ENCODE peak calls at places on chromosomes 7 and 10, in six cellular contexts. A, M, O, E, S and L are unnamed samples.

GRCh38 chr10:12321641-12322040 is 27.7 kb upstream of the CAMK1D start:
- DNase-seq in A (no peak), M (no peak), O (no peak), E (no peak), S (no peak), L (no peak)

GRCh38 chr10:59905066-59905734 is 1.2 kb downstream of the CCDC6 start:
- DNase-seq in A (no peak), M (peak), O (peak), E (no peak), S (no peak), L (no peak)

GRCh38 chr7:47887016-47887640 is 61.1 kb downstream of the PKD1L1 start:
- DNase-seq in A (no peak), M (no peak), O (no peak), E (no peak), S (no peak), L (no peak)

GRCh38 chr10:17454801-17455520 is 566 bp upstream of the ST8SIA6 start:
- DNase-seq in A (no peak), M (no peak), O (no peak), E (no peak), S (no peak), L (no peak)

GRCh38 chr7:68888971-68889385 is 709.3 kb upstream of the AUTS2 start:
- DNase-seq in A (no peak), M (no peak), O (no peak), E (no peak), S (no peak), L (no peak)

GRCh38 chr7:68671046-68671445 is 927.2 kb upstream of the AUTS2 start:
- DNase-seq in A (no peak), M (no peak), O (no peak), E (no peak), S (no peak), L (no peak)

GRCh38 chr7:24700446-24701044 is 56.7 kb downstream of the GSDME start:
- DNase-seq in A (no peak), M (peak), O (no peak), E (no peak), S (no peak), L (no peak)

GRCh38 chr10:6647811-6648526 is 67.9 kb upstream of the PRKCQ start:
- DNase-seq in A (no peak), M (no peak), O (peak), E (no peak), S (peak), L (no peak)

GRCh38 chr10:493391-494148 is 195.9 kb downstream of the DIP2C start:
- DNase-seq in A (no peak), M (no peak), O (no peak), E (no peak), S (no peak), L (no peak)

GRCh38 chr10:73759512-73760115 is 15.4 kb downstream of the SEC24C start:
- DNase-seq in A (no peak), M (no peak), O (no peak), E (no peak), S (no peak), L (no peak)

GRCh38 chr10:24383681-24384106 is 174.8 kb downstream of the KIAA1217 start:
- DNase-seq in A (peak), M (peak), O (peak), E (peak), S (peak), L (peak)

GRCh38 chr10:79359816-79360498 is 12.7 kb downstream of the PPIF start:
- DNase-seq in A (no peak), M (no peak), O (no peak), E (no peak), S (no peak), L (no peak)

GRCh38 chr10:115103700-115104099 is 10.5 kb downstream of the ATRNL1 start:
- DNase-seq in A (no peak), M (no peak), O (no peak), E (no peak), S (no peak), L (no peak)

GRCh38 chr10:101818958-101819633 is 852 bp upstream of the OGA start:
- DNase-seq in A (no peak), M (no peak), O (peak), E (no peak), S (no peak), L (no peak)

GRCh38 chr10:69470463-69471163 is 19.3 kb downstream of the TSPAN15 start:
- DNase-seq in A (no peak), M (no peak), O (no peak), E (no peak), S (no peak), L (no peak)

GRCh38 chr10:18099420-18099819 is 40.8 kb upstream of the CACNB2 start:
- DNase-seq in A (no peak), M (peak), O (no peak), E (no peak), S (peak), L (no peak)

GRCh38 chr7:23393636-23394035 is 76.7 kb downstream of the IGF2BP3 start:
- DNase-seq in A (no peak), M (no peak), O (no peak), E (no peak), S (no peak), L (no peak)

GRCh38 chr10:107071301-107071700 is 93.2 kb downstream of the SORCS1 start:
- DNase-seq in A (no peak), M (no peak), O (no peak), E (no peak), S (no peak), L (no peak)

GRCh38 chr7:135859548-135859947 is 110.9 kb upstream of the FAM180A start:
- DNase-seq in A (no peak), M (peak), O (no peak), E (no peak), S (no peak), L (no peak)

GRCh38 chr10:13239923-13240322 is 5.7 kb upstream of the UCMA start:
- DNase-seq in A (no peak), M (no peak), O (no peak), E (no peak), S (no peak), L (no peak)

GRCh38 chr10:122525788-122526187 is 34.8 kb upstream of the DMBT1 start:
- DNase-seq in A (no peak), M (no peak), O (no peak), E (no peak), S (no peak), L (no peak)
- TF ChIP-seq CTCF in A (peak), M (peak), O (peak), E (no peak), S (no peak), L (no peak)

GRCh38 chr7:133183042-133183441 is 69.8 kb upstream of the EXOC4 start:
- DNase-seq in A (no peak), M (no peak), O (no peak), E (no peak), S (no peak), L (no peak)
- TF ChIP-seq CTCF in A (no peak), M (no peak), O (no peak), E (no peak), S (no peak), L (no peak)

GRCh38 chr7:124839687-124840086 is 74.1 kb upstream of the GPR37 start:
- DNase-seq in A (no peak), M (no peak), O (no peak), E (no peak), S (no peak), L (no peak)

GRCh38 chr7:124843336-124843735 is 77.7 kb upstream of the GPR37 start:
- DNase-seq in A (no peak), M (no peak), O (no peak), E (no peak), S (no peak), L (no peak)

GRCh38 chr7:124840435-124840834 is 74.8 kb upstream of the GPR37 start:
- DNase-seq in A (no peak), M (no peak), O (no peak), E (no peak), S (peak), L (no peak)
- TF ChIP-seq CTCF in A (no peak), M (no peak), O (no peak), E (peak), S (no peak), L (no peak)

DNA sequence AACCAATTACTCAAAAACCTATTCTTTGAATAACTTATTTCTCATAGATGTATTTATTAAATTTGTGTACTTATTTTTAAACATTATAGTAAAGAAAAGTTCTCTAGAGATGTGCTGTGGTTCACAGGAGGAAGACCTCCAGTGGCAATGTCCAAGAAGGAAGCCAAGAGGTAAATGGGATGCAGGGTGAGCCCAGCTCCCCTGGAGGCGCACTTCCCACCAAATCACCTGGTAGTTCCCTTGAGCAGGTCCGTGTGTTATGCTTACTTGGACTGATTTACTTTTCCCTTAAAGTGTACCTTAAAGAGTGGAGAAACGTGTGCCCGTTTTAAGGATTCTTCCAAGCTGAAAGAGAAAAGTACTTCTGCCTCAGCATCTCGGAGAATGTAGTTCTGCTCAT is 55.3 kb downstream of the PAXIP1 start:
- DNase-seq in A (no peak), M (no peak), O (no peak), E (no peak), S (no peak), L (no peak)
- TF ChIP-seq CTCF in A (no peak), M (no peak), O (no peak), E (no peak), S (no peak), L (no peak)

DNA sequence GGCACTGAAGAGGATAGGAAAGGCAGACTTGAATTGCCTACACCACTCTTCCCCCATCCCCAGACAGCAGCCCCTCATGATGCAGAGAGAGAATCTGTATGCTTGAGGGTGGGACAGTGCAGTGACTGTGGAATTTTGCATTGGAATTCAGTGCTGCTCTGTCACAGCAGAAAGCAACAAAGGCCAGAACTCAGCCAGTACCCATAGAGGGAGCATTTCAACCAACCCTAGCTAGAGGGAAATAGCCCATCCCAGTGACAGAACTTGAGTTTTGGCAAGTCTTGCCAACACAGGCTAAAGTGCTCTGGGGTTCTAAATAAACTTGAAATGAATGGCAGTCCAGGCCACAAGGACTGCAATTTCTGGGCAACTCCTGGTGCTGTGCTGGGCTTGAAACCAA is 80.4 kb downstream of the TES start:
- DNase-seq in A (no peak), M (peak), O (peak), E (no peak), S (no peak), L (no peak)
- TF ChIP-seq CTCF in A (peak), M (no peak), O (no peak), E (no peak), S (no peak), L (no peak)

DNA sequence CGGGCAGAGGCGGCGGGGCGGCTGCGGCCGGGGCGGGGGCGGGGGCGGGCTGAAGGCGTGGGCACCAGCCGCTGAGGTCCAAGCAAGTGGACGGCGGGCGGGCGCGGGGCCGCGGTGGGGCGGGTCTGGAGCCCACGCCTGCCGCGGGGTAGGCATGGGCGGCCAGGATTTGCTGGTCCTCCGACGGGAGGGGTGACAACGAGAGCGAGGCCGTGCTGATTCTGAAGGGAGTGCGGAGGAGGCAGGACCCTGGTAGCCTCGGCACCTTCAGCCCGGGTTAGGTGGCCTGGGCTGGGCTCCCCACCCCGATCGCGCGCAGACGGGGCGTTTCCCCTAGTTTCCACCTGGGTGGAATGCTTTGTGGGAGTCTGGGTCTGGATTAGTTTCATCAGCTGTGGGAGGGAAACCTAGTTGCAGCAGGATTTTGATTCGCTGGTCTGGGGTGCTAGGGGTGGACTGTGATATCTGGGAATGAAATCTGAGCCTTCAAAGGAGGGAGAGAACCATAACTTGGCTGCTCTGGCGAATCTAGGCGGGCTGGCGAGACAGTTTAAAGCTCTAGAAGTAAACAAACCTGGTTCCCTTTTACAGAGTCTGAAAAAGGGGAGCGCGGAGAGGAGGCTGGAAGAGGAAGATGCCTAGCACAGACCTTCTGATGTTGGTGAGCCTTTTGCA is 609 bp downstream of the SGPL1 start:
- DNase-seq in A (peak), M (peak), O (peak), E (peak), S (peak), L (peak)
- TF ChIP-seq CTCF in A (peak), M (no peak), O (no peak), E (no peak), S (no peak), L (no peak)

DNA sequence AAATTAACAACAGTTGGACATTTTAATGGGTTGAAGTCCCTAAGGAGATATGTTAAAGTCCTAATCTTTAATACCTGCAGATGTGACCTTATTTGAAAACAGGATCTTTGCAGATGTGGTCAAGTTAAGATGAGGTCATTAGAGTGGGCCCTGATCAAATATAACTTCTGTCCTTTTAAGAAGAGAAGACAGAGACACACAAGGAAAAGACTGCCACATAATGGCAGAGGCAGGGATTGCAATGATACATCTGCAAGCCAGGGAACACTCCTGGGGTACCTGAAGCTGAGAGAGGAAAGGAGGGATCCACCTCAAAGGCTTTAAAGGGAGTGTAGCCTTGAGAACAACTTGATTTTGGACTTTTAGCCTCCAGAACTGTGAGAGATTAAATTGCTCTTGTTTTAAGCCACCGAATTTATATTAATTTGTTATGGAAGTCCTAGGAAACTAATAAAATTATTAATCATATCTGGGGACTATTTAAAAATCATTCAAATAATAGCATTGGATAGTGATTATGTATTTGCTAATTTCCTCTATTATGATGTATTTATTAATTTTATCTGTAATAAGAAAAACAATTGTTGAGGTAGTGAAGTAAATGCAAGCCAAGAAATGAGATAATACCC is 700.0 kb upstream of the PCDH15 start:
- DNase-seq in A (no peak), M (no peak), O (peak), E (no peak), S (peak), L (no peak)
- TF ChIP-seq CTCF in A (peak), M (no peak), O (peak), E (peak), S (no peak), L (no peak)

DNA sequence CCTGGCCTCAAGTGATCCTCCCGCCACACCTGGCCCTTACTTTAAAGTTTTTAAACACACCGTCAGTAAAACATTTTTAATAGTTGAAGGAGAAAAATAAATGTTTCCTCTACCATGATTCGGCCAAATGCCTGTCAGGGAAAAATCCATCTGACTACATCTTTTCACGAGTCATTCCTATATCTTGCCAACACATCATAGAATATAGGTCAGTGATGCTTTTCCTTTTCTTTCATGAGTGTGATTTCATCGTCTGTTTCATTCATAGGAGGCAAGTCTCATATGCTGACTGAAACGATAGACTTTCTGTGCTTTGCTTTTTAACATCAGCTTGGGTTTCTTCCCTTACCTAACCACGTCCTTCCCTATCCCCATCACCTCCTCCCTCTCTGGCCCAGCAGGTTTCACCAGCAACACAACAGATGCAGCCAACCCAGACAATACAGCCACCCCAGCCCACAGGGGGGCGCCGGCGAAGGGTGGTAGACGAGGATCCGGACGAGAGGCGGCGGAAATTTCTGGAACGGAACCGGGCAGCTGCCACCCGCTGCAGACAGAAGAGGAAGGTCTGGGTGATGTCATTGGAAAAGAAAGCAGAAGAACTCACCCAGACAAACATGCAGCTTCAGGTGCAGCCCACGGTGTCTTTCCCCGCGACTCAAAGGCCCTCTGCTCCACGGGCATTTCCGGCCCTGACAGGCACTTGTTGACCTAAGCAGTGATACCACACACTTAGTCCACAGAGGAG is 149.2 kb downstream of the TRIL start:
- DNase-seq in A (no peak), M (peak), O (peak), E (no peak), S (peak), L (no peak)
- TF ChIP-seq CTCF in A (no peak), M (no peak), O (no peak), E (no peak), S (no peak), L (no peak)